ENCODE peak calls at places on chromosomes 7 and 10, in ten cellular contexts. One of them, this sample, is unnamed.

GRCh38 chr10:70954373-70954772 is 66.0 kb upstream of the PCBD1 start:
- DNase-seq in activated CD8-positive, alpha-beta memory T cell treated with anti-CD3 and anti-CD28 coated beads, Interleukin-2, amount 50 U/mL, for 48 hours: no peak
- DNase-seq in HFF-Myc: no peak
- DNase-seq in activated naive CD4-positive, alpha-beta T cell treated with anti-CD3 and anti-CD28 coated beads, Interleukin-2, amount 10 ng/mL, durations not matched to agents 7 days and 5 days: no peak
- DNase-seq in stimulated activated CD8-positive, alpha-beta memory T cell treated with anti-CD3 and anti-CD28 coated beads, Interleukin-2, amount 100 ng/mL, for 1 hour: no peak
- DNase-seq in stimulated activated CD4-positive, alpha-beta T cell treated with anti-CD3 and anti-CD28 coated beads, Interleukin-12 subunit alpha, Interleukin-12 subunit beta, amount 100 ng/mL, for 4 hours: no peak
- DNase-seq in NCI-H1092: no peak
- DNase-seq in lung: no peak
- DNase-seq in naive thymus-derived CD4-positive, alpha-beta T cell: no peak
- DNase-seq in GM23338: no peak
- DNase-seq in this sample: no peak

GRCh38 chr7:55130079-55130476 is 111.3 kb downstream of the EGFR start:
- DNase-seq in activated CD8-positive, alpha-beta memory T cell treated with anti-CD3 and anti-CD28 coated beads, Interleukin-2, amount 50 U/mL, for 48 hours: no peak
- DNase-seq in HFF-Myc: no peak
- DNase-seq in activated naive CD4-positive, alpha-beta T cell treated with anti-CD3 and anti-CD28 coated beads, Interleukin-2, amount 10 ng/mL, durations not matched to agents 7 days and 5 days: no peak
- DNase-seq in stimulated activated CD8-positive, alpha-beta memory T cell treated with anti-CD3 and anti-CD28 coated beads, Interleukin-2, amount 100 ng/mL, for 1 hour: no peak
- DNase-seq in stimulated activated CD4-positive, alpha-beta T cell treated with anti-CD3 and anti-CD28 coated beads, Interleukin-12 subunit alpha, Interleukin-12 subunit beta, amount 100 ng/mL, for 4 hours: no peak
- DNase-seq in NCI-H1092: no peak
- DNase-seq in lung: no peak
- DNase-seq in naive thymus-derived CD4-positive, alpha-beta T cell: no peak
- DNase-seq in GM23338: no peak
- DNase-seq in this sample: no peak

GRCh38 chr10:119377905-119378736 is 164.4 kb downstream of the RGS10 start:
- DNase-seq in activated CD8-positive, alpha-beta memory T cell treated with anti-CD3 and anti-CD28 coated beads, Interleukin-2, amount 50 U/mL, for 48 hours: no peak
- DNase-seq in HFF-Myc: no peak
- DNase-seq in activated naive CD4-positive, alpha-beta T cell treated with anti-CD3 and anti-CD28 coated beads, Interleukin-2, amount 10 ng/mL, durations not matched to agents 7 days and 5 days: no peak
- DNase-seq in stimulated activated CD8-positive, alpha-beta memory T cell treated with anti-CD3 and anti-CD28 coated beads, Interleukin-2, amount 100 ng/mL, for 1 hour: no peak
- DNase-seq in stimulated activated CD4-positive, alpha-beta T cell treated with anti-CD3 and anti-CD28 coated beads, Interleukin-12 subunit alpha, Interleukin-12 subunit beta, amount 100 ng/mL, for 4 hours: no peak
- DNase-seq in NCI-H1092: peak; percentile 78
- DNase-seq in lung: no peak
- DNase-seq in naive thymus-derived CD4-positive, alpha-beta T cell: no peak
- DNase-seq in GM23338: no peak
- DNase-seq in this sample: no peak

GRCh38 chr7:28684729-28685211 is 272.5 kb downstream of the CREB5 start:
- DNase-seq in activated CD8-positive, alpha-beta memory T cell treated with anti-CD3 and anti-CD28 coated beads, Interleukin-2, amount 50 U/mL, for 48 hours: no peak
- DNase-seq in HFF-Myc: no peak
- DNase-seq in activated naive CD4-positive, alpha-beta T cell treated with anti-CD3 and anti-CD28 coated beads, Interleukin-2, amount 10 ng/mL, durations not matched to agents 7 days and 5 days: no peak
- DNase-seq in stimulated activated CD8-positive, alpha-beta memory T cell treated with anti-CD3 and anti-CD28 coated beads, Interleukin-2, amount 100 ng/mL, for 1 hour: no peak
- DNase-seq in stimulated activated CD4-positive, alpha-beta T cell treated with anti-CD3 and anti-CD28 coated beads, Interleukin-12 subunit alpha, Interleukin-12 subunit beta, amount 100 ng/mL, for 4 hours: no peak
- DNase-seq in NCI-H1092: no peak
- DNase-seq in lung: no peak
- DNase-seq in naive thymus-derived CD4-positive, alpha-beta T cell: no peak
- DNase-seq in GM23338: no peak
- DNase-seq in this sample: no peak

GRCh38 chr7:102117743-102118142 is 168.9 kb upstream of the SH2B2 start:
- DNase-seq in activated CD8-positive, alpha-beta memory T cell treated with anti-CD3 and anti-CD28 coated beads, Interleukin-2, amount 50 U/mL, for 48 hours: no peak
- DNase-seq in HFF-Myc: no peak
- DNase-seq in activated naive CD4-positive, alpha-beta T cell treated with anti-CD3 and anti-CD28 coated beads, Interleukin-2, amount 10 ng/mL, durations not matched to agents 7 days and 5 days: no peak
- DNase-seq in stimulated activated CD8-positive, alpha-beta memory T cell treated with anti-CD3 and anti-CD28 coated beads, Interleukin-2, amount 100 ng/mL, for 1 hour: no peak
- DNase-seq in stimulated activated CD4-positive, alpha-beta T cell treated with anti-CD3 and anti-CD28 coated beads, Interleukin-12 subunit alpha, Interleukin-12 subunit beta, amount 100 ng/mL, for 4 hours: no peak
- DNase-seq in NCI-H1092: no peak
- DNase-seq in lung: no peak
- DNase-seq in naive thymus-derived CD4-positive, alpha-beta T cell: no peak
- DNase-seq in GM23338: no peak
- DNase-seq in this sample: no peak

GRCh38 chr7:46515844-46516590 is 594.9 kb upstream of the IGFBP3 start:
- DNase-seq in activated CD8-positive, alpha-beta memory T cell treated with anti-CD3 and anti-CD28 coated beads, Interleukin-2, amount 50 U/mL, for 48 hours: no peak
- DNase-seq in HFF-Myc: no peak
- DNase-seq in activated naive CD4-positive, alpha-beta T cell treated with anti-CD3 and anti-CD28 coated beads, Interleukin-2, amount 10 ng/mL, durations not matched to agents 7 days and 5 days: no peak
- DNase-seq in stimulated activated CD8-positive, alpha-beta memory T cell treated with anti-CD3 and anti-CD28 coated beads, Interleukin-2, amount 100 ng/mL, for 1 hour: no peak
- DNase-seq in stimulated activated CD4-positive, alpha-beta T cell treated with anti-CD3 and anti-CD28 coated beads, Interleukin-12 subunit alpha, Interleukin-12 subunit beta, amount 100 ng/mL, for 4 hours: no peak
- DNase-seq in NCI-H1092: no peak
- DNase-seq in lung: no peak
- DNase-seq in naive thymus-derived CD4-positive, alpha-beta T cell: no peak
- DNase-seq in GM23338: no peak
- DNase-seq in this sample: no peak

GRCh38 chr7:149777551-149778326 is 4.4 kb upstream of the ZNF467 start:
- DNase-seq in activated CD8-positive, alpha-beta memory T cell treated with anti-CD3 and anti-CD28 coated beads, Interleukin-2, amount 50 U/mL, for 48 hours: no peak
- DNase-seq in HFF-Myc: no peak
- DNase-seq in activated naive CD4-positive, alpha-beta T cell treated with anti-CD3 and anti-CD28 coated beads, Interleukin-2, amount 10 ng/mL, durations not matched to agents 7 days and 5 days: no peak
- DNase-seq in stimulated activated CD8-positive, alpha-beta memory T cell treated with anti-CD3 and anti-CD28 coated beads, Interleukin-2, amount 100 ng/mL, for 1 hour: no peak
- DNase-seq in stimulated activated CD4-positive, alpha-beta T cell treated with anti-CD3 and anti-CD28 coated beads, Interleukin-12 subunit alpha, Interleukin-12 subunit beta, amount 100 ng/mL, for 4 hours: no peak
- DNase-seq in NCI-H1092: no peak
- DNase-seq in lung: no peak
- DNase-seq in naive thymus-derived CD4-positive, alpha-beta T cell: no peak
- DNase-seq in GM23338: no peak
- DNase-seq in this sample: no peak

GRCh38 chr10:128268015-128268722 is 141.9 kb upstream of the MKI67 start:
- DNase-seq in activated CD8-positive, alpha-beta memory T cell treated with anti-CD3 and anti-CD28 coated beads, Interleukin-2, amount 50 U/mL, for 48 hours: peak; percentile 63
- DNase-seq in HFF-Myc: no peak
- DNase-seq in activated naive CD4-positive, alpha-beta T cell treated with anti-CD3 and anti-CD28 coated beads, Interleukin-2, amount 10 ng/mL, durations not matched to agents 7 days and 5 days: no peak
- DNase-seq in stimulated activated CD8-positive, alpha-beta memory T cell treated with anti-CD3 and anti-CD28 coated beads, Interleukin-2, amount 100 ng/mL, for 1 hour: no peak
- DNase-seq in stimulated activated CD4-positive, alpha-beta T cell treated with anti-CD3 and anti-CD28 coated beads, Interleukin-12 subunit alpha, Interleukin-12 subunit beta, amount 100 ng/mL, for 4 hours: no peak
- DNase-seq in NCI-H1092: peak; percentile 61
- DNase-seq in lung: no peak
- DNase-seq in naive thymus-derived CD4-positive, alpha-beta T cell: no peak
- DNase-seq in GM23338: peak; percentile 95
- DNase-seq in this sample: no peak

GRCh38 chr10:112115781-112116385 is 67.7 kb downstream of the GPAM start:
- DNase-seq in activated CD8-positive, alpha-beta memory T cell treated with anti-CD3 and anti-CD28 coated beads, Interleukin-2, amount 50 U/mL, for 48 hours: peak; percentile 70
- DNase-seq in HFF-Myc: no peak
- DNase-seq in activated naive CD4-positive, alpha-beta T cell treated with anti-CD3 and anti-CD28 coated beads, Interleukin-2, amount 10 ng/mL, durations not matched to agents 7 days and 5 days: peak; percentile 63
- DNase-seq in stimulated activated CD8-positive, alpha-beta memory T cell treated with anti-CD3 and anti-CD28 coated beads, Interleukin-2, amount 100 ng/mL, for 1 hour: no peak
- DNase-seq in stimulated activated CD4-positive, alpha-beta T cell treated with anti-CD3 and anti-CD28 coated beads, Interleukin-12 subunit alpha, Interleukin-12 subunit beta, amount 100 ng/mL, for 4 hours: peak; percentile 14
- DNase-seq in NCI-H1092: no peak
- DNase-seq in lung: peak; percentile 39
- DNase-seq in naive thymus-derived CD4-positive, alpha-beta T cell: peak; percentile 35
- DNase-seq in GM23338: peak; percentile 77
- DNase-seq in this sample: no peak

GRCh38 chr10:3807221-3807927 is 22.4 kb upstream of the KLF6 start:
- DNase-seq in activated CD8-positive, alpha-beta memory T cell treated with anti-CD3 and anti-CD28 coated beads, Interleukin-2, amount 50 U/mL, for 48 hours: no peak
- DNase-seq in HFF-Myc: no peak
- DNase-seq in activated naive CD4-positive, alpha-beta T cell treated with anti-CD3 and anti-CD28 coated beads, Interleukin-2, amount 10 ng/mL, durations not matched to agents 7 days and 5 days: no peak
- DNase-seq in stimulated activated CD8-positive, alpha-beta memory T cell treated with anti-CD3 and anti-CD28 coated beads, Interleukin-2, amount 100 ng/mL, for 1 hour: no peak
- DNase-seq in stimulated activated CD4-positive, alpha-beta T cell treated with anti-CD3 and anti-CD28 coated beads, Interleukin-12 subunit alpha, Interleukin-12 subunit beta, amount 100 ng/mL, for 4 hours: no peak
- DNase-seq in NCI-H1092: no peak
- DNase-seq in lung: no peak
- DNase-seq in naive thymus-derived CD4-positive, alpha-beta T cell: no peak
- DNase-seq in GM23338: peak; percentile 34
- DNase-seq in this sample: no peak

GRCh38 chr10:99435986-99436633 is 5.7 kb upstream of the GOT1 start:
- DNase-seq in activated CD8-positive, alpha-beta memory T cell treated with anti-CD3 and anti-CD28 coated beads, Interleukin-2, amount 50 U/mL, for 48 hours: no peak
- DNase-seq in HFF-Myc: no peak
- DNase-seq in activated naive CD4-positive, alpha-beta T cell treated with anti-CD3 and anti-CD28 coated beads, Interleukin-2, amount 10 ng/mL, durations not matched to agents 7 days and 5 days: no peak
- DNase-seq in stimulated activated CD8-positive, alpha-beta memory T cell treated with anti-CD3 and anti-CD28 coated beads, Interleukin-2, amount 100 ng/mL, for 1 hour: no peak
- DNase-seq in stimulated activated CD4-positive, alpha-beta T cell treated with anti-CD3 and anti-CD28 coated beads, Interleukin-12 subunit alpha, Interleukin-12 subunit beta, amount 100 ng/mL, for 4 hours: no peak
- DNase-seq in NCI-H1092: no peak
- DNase-seq in lung: no peak
- DNase-seq in naive thymus-derived CD4-positive, alpha-beta T cell: no peak
- DNase-seq in GM23338: peak; percentile 65
- DNase-seq in this sample: no peak

GRCh38 chr10:29613791-29614190 is 21.0 kb downstream of the SVIL start:
- DNase-seq in activated CD8-positive, alpha-beta memory T cell treated with anti-CD3 and anti-CD28 coated beads, Interleukin-2, amount 50 U/mL, for 48 hours: no peak
- DNase-seq in HFF-Myc: no peak
- DNase-seq in activated naive CD4-positive, alpha-beta T cell treated with anti-CD3 and anti-CD28 coated beads, Interleukin-2, amount 10 ng/mL, durations not matched to agents 7 days and 5 days: no peak
- DNase-seq in stimulated activated CD8-positive, alpha-beta memory T cell treated with anti-CD3 and anti-CD28 coated beads, Interleukin-2, amount 100 ng/mL, for 1 hour: no peak
- DNase-seq in stimulated activated CD4-positive, alpha-beta T cell treated with anti-CD3 and anti-CD28 coated beads, Interleukin-12 subunit alpha, Interleukin-12 subunit beta, amount 100 ng/mL, for 4 hours: no peak
- DNase-seq in NCI-H1092: no peak
- DNase-seq in lung: no peak
- DNase-seq in naive thymus-derived CD4-positive, alpha-beta T cell: no peak
- DNase-seq in GM23338: no peak
- DNase-seq in this sample: no peak

GRCh38 chr10:112332509-112333228 is 41.2 kb upstream of the ACSL5 start:
- DNase-seq in activated CD8-positive, alpha-beta memory T cell treated with anti-CD3 and anti-CD28 coated beads, Interleukin-2, amount 50 U/mL, for 48 hours: no peak
- DNase-seq in HFF-Myc: no peak
- DNase-seq in activated naive CD4-positive, alpha-beta T cell treated with anti-CD3 and anti-CD28 coated beads, Interleukin-2, amount 10 ng/mL, durations not matched to agents 7 days and 5 days: no peak
- DNase-seq in stimulated activated CD8-positive, alpha-beta memory T cell treated with anti-CD3 and anti-CD28 coated beads, Interleukin-2, amount 100 ng/mL, for 1 hour: no peak
- DNase-seq in stimulated activated CD4-positive, alpha-beta T cell treated with anti-CD3 and anti-CD28 coated beads, Interleukin-12 subunit alpha, Interleukin-12 subunit beta, amount 100 ng/mL, for 4 hours: no peak
- DNase-seq in NCI-H1092: no peak
- DNase-seq in lung: peak; percentile 46
- DNase-seq in naive thymus-derived CD4-positive, alpha-beta T cell: no peak
- DNase-seq in GM23338: no peak
- DNase-seq in this sample: no peak

GRCh38 chr7:91632234-91632947 is 248.1 kb downstream of the MTERF1 start:
- DNase-seq in activated CD8-positive, alpha-beta memory T cell treated with anti-CD3 and anti-CD28 coated beads, Interleukin-2, amount 50 U/mL, for 48 hours: no peak
- DNase-seq in HFF-Myc: no peak
- DNase-seq in activated naive CD4-positive, alpha-beta T cell treated with anti-CD3 and anti-CD28 coated beads, Interleukin-2, amount 10 ng/mL, durations not matched to agents 7 days and 5 days: no peak
- DNase-seq in stimulated activated CD8-positive, alpha-beta memory T cell treated with anti-CD3 and anti-CD28 coated beads, Interleukin-2, amount 100 ng/mL, for 1 hour: no peak
- DNase-seq in stimulated activated CD4-positive, alpha-beta T cell treated with anti-CD3 and anti-CD28 coated beads, Interleukin-12 subunit alpha, Interleukin-12 subunit beta, amount 100 ng/mL, for 4 hours: no peak
- DNase-seq in NCI-H1092: no peak
- DNase-seq in lung: no peak
- DNase-seq in naive thymus-derived CD4-positive, alpha-beta T cell: no peak
- DNase-seq in GM23338: no peak
- DNase-seq in this sample: no peak

GRCh38 chr7:44617225-44617885 is 10.9 kb downstream of the OGDH start:
- DNase-seq in activated CD8-positive, alpha-beta memory T cell treated with anti-CD3 and anti-CD28 coated beads, Interleukin-2, amount 50 U/mL, for 48 hours: no peak
- DNase-seq in HFF-Myc: no peak
- DNase-seq in activated naive CD4-positive, alpha-beta T cell treated with anti-CD3 and anti-CD28 coated beads, Interleukin-2, amount 10 ng/mL, durations not matched to agents 7 days and 5 days: no peak
- DNase-seq in stimulated activated CD8-positive, alpha-beta memory T cell treated with anti-CD3 and anti-CD28 coated beads, Interleukin-2, amount 100 ng/mL, for 1 hour: no peak
- DNase-seq in stimulated activated CD4-positive, alpha-beta T cell treated with anti-CD3 and anti-CD28 coated beads, Interleukin-12 subunit alpha, Interleukin-12 subunit beta, amount 100 ng/mL, for 4 hours: no peak
- DNase-seq in NCI-H1092: no peak
- DNase-seq in lung: no peak
- DNase-seq in naive thymus-derived CD4-positive, alpha-beta T cell: no peak
- DNase-seq in GM23338: no peak
- DNase-seq in this sample: no peak

GRCh38 chr10:32256613-32257437 is 90.1 kb downstream of the EPC1 start:
- DNase-seq in activated CD8-positive, alpha-beta memory T cell treated with anti-CD3 and anti-CD28 coated beads, Interleukin-2, amount 50 U/mL, for 48 hours: peak; percentile 81
- DNase-seq in HFF-Myc: peak; percentile 29
- DNase-seq in activated naive CD4-positive, alpha-beta T cell treated with anti-CD3 and anti-CD28 coated beads, Interleukin-2, amount 10 ng/mL, durations not matched to agents 7 days and 5 days: peak; percentile 77
- DNase-seq in stimulated activated CD8-positive, alpha-beta memory T cell treated with anti-CD3 and anti-CD28 coated beads, Interleukin-2, amount 100 ng/mL, for 1 hour: peak; percentile 37
- DNase-seq in stimulated activated CD4-positive, alpha-beta T cell treated with anti-CD3 and anti-CD28 coated beads, Interleukin-12 subunit alpha, Interleukin-12 subunit beta, amount 100 ng/mL, for 4 hours: peak; percentile 59
- DNase-seq in NCI-H1092: no peak
- DNase-seq in lung: peak; percentile 65
- DNase-seq in naive thymus-derived CD4-positive, alpha-beta T cell: peak; percentile 60
- DNase-seq in GM23338: peak; percentile 80
- DNase-seq in this sample: no peak

GRCh38 chr10:67115972-67116371 is 190.1 kb downstream of the LRRTM3 start:
- DNase-seq in activated CD8-positive, alpha-beta memory T cell treated with anti-CD3 and anti-CD28 coated beads, Interleukin-2, amount 50 U/mL, for 48 hours: no peak
- DNase-seq in HFF-Myc: no peak
- DNase-seq in activated naive CD4-positive, alpha-beta T cell treated with anti-CD3 and anti-CD28 coated beads, Interleukin-2, amount 10 ng/mL, durations not matched to agents 7 days and 5 days: no peak
- DNase-seq in stimulated activated CD8-positive, alpha-beta memory T cell treated with anti-CD3 and anti-CD28 coated beads, Interleukin-2, amount 100 ng/mL, for 1 hour: no peak
- DNase-seq in stimulated activated CD4-positive, alpha-beta T cell treated with anti-CD3 and anti-CD28 coated beads, Interleukin-12 subunit alpha, Interleukin-12 subunit beta, amount 100 ng/mL, for 4 hours: no peak
- DNase-seq in NCI-H1092: no peak
- DNase-seq in lung: no peak
- DNase-seq in naive thymus-derived CD4-positive, alpha-beta T cell: no peak
- DNase-seq in GM23338: no peak
- DNase-seq in this sample: no peak

GRCh38 chr10:93751832-93752231 is 5.9 kb upstream of the LGI1 start:
- DNase-seq in activated CD8-positive, alpha-beta memory T cell treated with anti-CD3 and anti-CD28 coated beads, Interleukin-2, amount 50 U/mL, for 48 hours: no peak
- DNase-seq in HFF-Myc: no peak
- DNase-seq in activated naive CD4-positive, alpha-beta T cell treated with anti-CD3 and anti-CD28 coated beads, Interleukin-2, amount 10 ng/mL, durations not matched to agents 7 days and 5 days: no peak
- DNase-seq in stimulated activated CD8-positive, alpha-beta memory T cell treated with anti-CD3 and anti-CD28 coated beads, Interleukin-2, amount 100 ng/mL, for 1 hour: no peak
- DNase-seq in stimulated activated CD4-positive, alpha-beta T cell treated with anti-CD3 and anti-CD28 coated beads, Interleukin-12 subunit alpha, Interleukin-12 subunit beta, amount 100 ng/mL, for 4 hours: no peak
- DNase-seq in NCI-H1092: no peak
- DNase-seq in lung: no peak
- DNase-seq in naive thymus-derived CD4-positive, alpha-beta T cell: no peak
- DNase-seq in GM23338: peak; percentile 72
- DNase-seq in this sample: no peak

GRCh38 chr7:99106411-99106810 is 37.5 kb downstream of the SMURF1 start:
- DNase-seq in activated CD8-positive, alpha-beta memory T cell treated with anti-CD3 and anti-CD28 coated beads, Interleukin-2, amount 50 U/mL, for 48 hours: no peak
- DNase-seq in HFF-Myc: no peak
- DNase-seq in activated naive CD4-positive, alpha-beta T cell treated with anti-CD3 and anti-CD28 coated beads, Interleukin-2, amount 10 ng/mL, durations not matched to agents 7 days and 5 days: no peak
- DNase-seq in stimulated activated CD8-positive, alpha-beta memory T cell treated with anti-CD3 and anti-CD28 coated beads, Interleukin-2, amount 100 ng/mL, for 1 hour: no peak
- DNase-seq in stimulated activated CD4-positive, alpha-beta T cell treated with anti-CD3 and anti-CD28 coated beads, Interleukin-12 subunit alpha, Interleukin-12 subunit beta, amount 100 ng/mL, for 4 hours: no peak
- DNase-seq in NCI-H1092: no peak
- DNase-seq in lung: no peak
- DNase-seq in naive thymus-derived CD4-positive, alpha-beta T cell: no peak
- DNase-seq in GM23338: peak; percentile 59
- DNase-seq in this sample: no peak

GRCh38 chr7:17946591-17946990 is 6.3 kb upstream of the SNX13 start:
- DNase-seq in activated CD8-positive, alpha-beta memory T cell treated with anti-CD3 and anti-CD28 coated beads, Interleukin-2, amount 50 U/mL, for 48 hours: no peak
- DNase-seq in HFF-Myc: no peak
- DNase-seq in activated naive CD4-positive, alpha-beta T cell treated with anti-CD3 and anti-CD28 coated beads, Interleukin-2, amount 10 ng/mL, durations not matched to agents 7 days and 5 days: no peak
- DNase-seq in stimulated activated CD8-positive, alpha-beta memory T cell treated with anti-CD3 and anti-CD28 coated beads, Interleukin-2, amount 100 ng/mL, for 1 hour: no peak
- DNase-seq in stimulated activated CD4-positive, alpha-beta T cell treated with anti-CD3 and anti-CD28 coated beads, Interleukin-12 subunit alpha, Interleukin-12 subunit beta, amount 100 ng/mL, for 4 hours: no peak
- DNase-seq in NCI-H1092: no peak
- DNase-seq in lung: no peak
- DNase-seq in naive thymus-derived CD4-positive, alpha-beta T cell: no peak
- DNase-seq in GM23338: no peak
- DNase-seq in this sample: no peak

GRCh38 chr10:44022203-44022602 is 362.7 kb downstream of the CXCL12 start:
- DNase-seq in activated CD8-positive, alpha-beta memory T cell treated with anti-CD3 and anti-CD28 coated beads, Interleukin-2, amount 50 U/mL, for 48 hours: no peak
- DNase-seq in HFF-Myc: no peak
- DNase-seq in activated naive CD4-positive, alpha-beta T cell treated with anti-CD3 and anti-CD28 coated beads, Interleukin-2, amount 10 ng/mL, durations not matched to agents 7 days and 5 days: no peak
- DNase-seq in stimulated activated CD8-positive, alpha-beta memory T cell treated with anti-CD3 and anti-CD28 coated beads, Interleukin-2, amount 100 ng/mL, for 1 hour: no peak
- DNase-seq in stimulated activated CD4-positive, alpha-beta T cell treated with anti-CD3 and anti-CD28 coated beads, Interleukin-12 subunit alpha, Interleukin-12 subunit beta, amount 100 ng/mL, for 4 hours: no peak
- DNase-seq in NCI-H1092: no peak
- DNase-seq in lung: no peak
- DNase-seq in naive thymus-derived CD4-positive, alpha-beta T cell: no peak
- DNase-seq in GM23338: no peak
- DNase-seq in this sample: no peak

GRCh38 chr7:45867471-45867870 is 5.4 kb downstream of the CCDC201 start:
- DNase-seq in activated CD8-positive, alpha-beta memory T cell treated with anti-CD3 and anti-CD28 coated beads, Interleukin-2, amount 50 U/mL, for 48 hours: no peak
- DNase-seq in HFF-Myc: no peak
- DNase-seq in activated naive CD4-positive, alpha-beta T cell treated with anti-CD3 and anti-CD28 coated beads, Interleukin-2, amount 10 ng/mL, durations not matched to agents 7 days and 5 days: no peak
- DNase-seq in stimulated activated CD8-positive, alpha-beta memory T cell treated with anti-CD3 and anti-CD28 coated beads, Interleukin-2, amount 100 ng/mL, for 1 hour: no peak
- DNase-seq in stimulated activated CD4-positive, alpha-beta T cell treated with anti-CD3 and anti-CD28 coated beads, Interleukin-12 subunit alpha, Interleukin-12 subunit beta, amount 100 ng/mL, for 4 hours: no peak
- DNase-seq in NCI-H1092: no peak
- DNase-seq in lung: no peak
- DNase-seq in naive thymus-derived CD4-positive, alpha-beta T cell: no peak
- DNase-seq in GM23338: no peak
- DNase-seq in this sample: no peak

GRCh38 chr10:17622061-17622460 is 4.9 kb upstream of the HACD1 start:
- DNase-seq in activated CD8-positive, alpha-beta memory T cell treated with anti-CD3 and anti-CD28 coated beads, Interleukin-2, amount 50 U/mL, for 48 hours: no peak
- DNase-seq in HFF-Myc: no peak
- DNase-seq in activated naive CD4-positive, alpha-beta T cell treated with anti-CD3 and anti-CD28 coated beads, Interleukin-2, amount 10 ng/mL, durations not matched to agents 7 days and 5 days: no peak
- DNase-seq in stimulated activated CD8-positive, alpha-beta memory T cell treated with anti-CD3 and anti-CD28 coated beads, Interleukin-2, amount 100 ng/mL, for 1 hour: no peak
- DNase-seq in stimulated activated CD4-positive, alpha-beta T cell treated with anti-CD3 and anti-CD28 coated beads, Interleukin-12 subunit alpha, Interleukin-12 subunit beta, amount 100 ng/mL, for 4 hours: no peak
- DNase-seq in NCI-H1092: no peak
- DNase-seq in lung: no peak
- DNase-seq in naive thymus-derived CD4-positive, alpha-beta T cell: no peak
- DNase-seq in GM23338: no peak
- DNase-seq in this sample: no peak

GRCh38 chr7:111697771-111698170 is 135.5 kb upstream of the IMMP2L start:
- DNase-seq in activated CD8-positive, alpha-beta memory T cell treated with anti-CD3 and anti-CD28 coated beads, Interleukin-2, amount 50 U/mL, for 48 hours: no peak
- DNase-seq in HFF-Myc: no peak
- DNase-seq in activated naive CD4-positive, alpha-beta T cell treated with anti-CD3 and anti-CD28 coated beads, Interleukin-2, amount 10 ng/mL, durations not matched to agents 7 days and 5 days: no peak
- DNase-seq in stimulated activated CD8-positive, alpha-beta memory T cell treated with anti-CD3 and anti-CD28 coated beads, Interleukin-2, amount 100 ng/mL, for 1 hour: no peak
- DNase-seq in stimulated activated CD4-positive, alpha-beta T cell treated with anti-CD3 and anti-CD28 coated beads, Interleukin-12 subunit alpha, Interleukin-12 subunit beta, amount 100 ng/mL, for 4 hours: no peak
- DNase-seq in NCI-H1092: no peak
- DNase-seq in lung: no peak
- DNase-seq in naive thymus-derived CD4-positive, alpha-beta T cell: no peak
- DNase-seq in GM23338: no peak
- DNase-seq in this sample: no peak

GRCh38 chr10:78028438-78029293 is 649 bp downstream of the POLR3A start:
- DNase-seq in activated CD8-positive, alpha-beta memory T cell treated with anti-CD3 and anti-CD28 coated beads, Interleukin-2, amount 50 U/mL, for 48 hours: peak; percentile 62
- DNase-seq in HFF-Myc: no peak
- DNase-seq in activated naive CD4-positive, alpha-beta T cell treated with anti-CD3 and anti-CD28 coated beads, Interleukin-2, amount 10 ng/mL, durations not matched to agents 7 days and 5 days: peak; percentile 52
- DNase-seq in stimulated activated CD8-positive, alpha-beta memory T cell treated with anti-CD3 and anti-CD28 coated beads, Interleukin-2, amount 100 ng/mL, for 1 hour: no peak
- DNase-seq in stimulated activated CD4-positive, alpha-beta T cell treated with anti-CD3 and anti-CD28 coated beads, Interleukin-12 subunit alpha, Interleukin-12 subunit beta, amount 100 ng/mL, for 4 hours: no peak
- DNase-seq in NCI-H1092: no peak
- DNase-seq in lung: no peak
- DNase-seq in naive thymus-derived CD4-positive, alpha-beta T cell: no peak
- DNase-seq in GM23338: peak; percentile 53
- DNase-seq in this sample: no peak

GRCh38 chr7:21352540-21353387 is 75.1 kb upstream of the SP4 start:
- DNase-seq in activated CD8-positive, alpha-beta memory T cell treated with anti-CD3 and anti-CD28 coated beads, Interleukin-2, amount 50 U/mL, for 48 hours: no peak
- DNase-seq in HFF-Myc: no peak
- DNase-seq in activated naive CD4-positive, alpha-beta T cell treated with anti-CD3 and anti-CD28 coated beads, Interleukin-2, amount 10 ng/mL, durations not matched to agents 7 days and 5 days: peak; percentile 42
- DNase-seq in stimulated activated CD8-positive, alpha-beta memory T cell treated with anti-CD3 and anti-CD28 coated beads, Interleukin-2, amount 100 ng/mL, for 1 hour: no peak
- DNase-seq in stimulated activated CD4-positive, alpha-beta T cell treated with anti-CD3 and anti-CD28 coated beads, Interleukin-12 subunit alpha, Interleukin-12 subunit beta, amount 100 ng/mL, for 4 hours: no peak
- DNase-seq in NCI-H1092: no peak
- DNase-seq in lung: no peak
- DNase-seq in naive thymus-derived CD4-positive, alpha-beta T cell: no peak
- DNase-seq in GM23338: no peak
- DNase-seq in this sample: no peak

GRCh38 chr7:6237730-6238129 is 34.7 kb downstream of the CYTH3 start:
- DNase-seq in activated CD8-positive, alpha-beta memory T cell treated with anti-CD3 and anti-CD28 coated beads, Interleukin-2, amount 50 U/mL, for 48 hours: no peak
- DNase-seq in HFF-Myc: no peak
- DNase-seq in activated naive CD4-positive, alpha-beta T cell treated with anti-CD3 and anti-CD28 coated beads, Interleukin-2, amount 10 ng/mL, durations not matched to agents 7 days and 5 days: no peak
- DNase-seq in stimulated activated CD8-positive, alpha-beta memory T cell treated with anti-CD3 and anti-CD28 coated beads, Interleukin-2, amount 100 ng/mL, for 1 hour: no peak
- DNase-seq in stimulated activated CD4-positive, alpha-beta T cell treated with anti-CD3 and anti-CD28 coated beads, Interleukin-12 subunit alpha, Interleukin-12 subunit beta, amount 100 ng/mL, for 4 hours: no peak
- DNase-seq in NCI-H1092: no peak
- DNase-seq in lung: no peak
- DNase-seq in naive thymus-derived CD4-positive, alpha-beta T cell: no peak
- DNase-seq in GM23338: no peak
- DNase-seq in this sample: no peak

GRCh38 chr10:86346169-86346793 is 20.3 kb downstream of the GRID1 start:
- DNase-seq in activated CD8-positive, alpha-beta memory T cell treated with anti-CD3 and anti-CD28 coated beads, Interleukin-2, amount 50 U/mL, for 48 hours: no peak
- DNase-seq in HFF-Myc: no peak
- DNase-seq in activated naive CD4-positive, alpha-beta T cell treated with anti-CD3 and anti-CD28 coated beads, Interleukin-2, amount 10 ng/mL, durations not matched to agents 7 days and 5 days: no peak
- DNase-seq in stimulated activated CD8-positive, alpha-beta memory T cell treated with anti-CD3 and anti-CD28 coated beads, Interleukin-2, amount 100 ng/mL, for 1 hour: no peak
- DNase-seq in stimulated activated CD4-positive, alpha-beta T cell treated with anti-CD3 and anti-CD28 coated beads, Interleukin-12 subunit alpha, Interleukin-12 subunit beta, amount 100 ng/mL, for 4 hours: no peak
- DNase-seq in NCI-H1092: no peak
- DNase-seq in lung: no peak
- DNase-seq in naive thymus-derived CD4-positive, alpha-beta T cell: no peak
- DNase-seq in GM23338: no peak
- DNase-seq in this sample: no peak